ENCODE peak calls at places on chromosomes 3 and 15, in five cellular contexts. One of them, this sample, is unnamed.

GRCh38 chr3:194265505-194265892 is 85.6 kb downstream of the CPN2 start:
- DNase-seq in substantia nigra: peak
- DNase-seq in fibroblast of the conjunctiva: peak
- DNase-seq in AG10803: peak
- DNase-seq in NCI-H510A treated with DMSO at 0.1 percent for 48 hours: peak
- DNase-seq in this sample: peak

GRCh38 chr3:113825090-113825489 is 13.5 kb upstream of the GRAMD1C start:
- DNase-seq in substantia nigra: no peak
- DNase-seq in NCI-H510A treated with DMSO at 0.1 percent for 48 hours: no peak
- DNase-seq in fibroblast of the conjunctiva: no peak
- DNase-seq in AG10803: no peak
- DNase-seq in this sample: peak

GRCh38 chr3:182094321-182094720 is 382.6 kb downstream of the SOX2 start:
- DNase-seq in fibroblast of the conjunctiva: no peak
- DNase-seq in AG10803: no peak
- DNase-seq in substantia nigra: no peak
- DNase-seq in NCI-H510A treated with DMSO at 0.1 percent for 48 hours: no peak
- DNase-seq in this sample: no peak

GRCh38 chr3:187922704-187923393 is 177.6 kb upstream of the BCL6 start:
- DNase-seq in AG10803: peak
- DNase-seq in fibroblast of the conjunctiva: no peak
- DNase-seq in NCI-H510A treated with DMSO at 0.1 percent for 48 hours: no peak
- DNase-seq in substantia nigra: no peak
- DNase-seq in this sample: no peak

GRCh38 chr3:121992601-121993560 is 29.2 kb downstream of the ILDR1 start:
- DNase-seq in fibroblast of the conjunctiva: no peak
- DNase-seq in substantia nigra: no peak
- DNase-seq in AG10803: no peak
- DNase-seq in NCI-H510A treated with DMSO at 0.1 percent for 48 hours: no peak
- DNase-seq in this sample: no peak

GRCh38 chr3:112767177-112767576 is 79.5 kb downstream of the CD200R1L start:
- DNase-seq in fibroblast of the conjunctiva: no peak
- DNase-seq in NCI-H510A treated with DMSO at 0.1 percent for 48 hours: no peak
- DNase-seq in substantia nigra: no peak
- DNase-seq in AG10803: peak
- DNase-seq in this sample: no peak

GRCh38 chr15:38274135-38274534 is 21.5 kb downstream of the SPRED1 start:
- DNase-seq in AG10803: no peak
- DNase-seq in NCI-H510A treated with DMSO at 0.1 percent for 48 hours: no peak
- DNase-seq in fibroblast of the conjunctiva: no peak
- DNase-seq in substantia nigra: no peak
- DNase-seq in this sample: no peak

GRCh38 chr3:155019576-155019975 is 60.5 kb upstream of the MME start:
- DNase-seq in fibroblast of the conjunctiva: no peak
- DNase-seq in AG10803: peak
- DNase-seq in substantia nigra: no peak
- DNase-seq in NCI-H510A treated with DMSO at 0.1 percent for 48 hours: no peak
- DNase-seq in this sample: peak

GRCh38 chr3:31777092-31777491 is 204.0 kb downstream of the OSBPL10 start:
- DNase-seq in fibroblast of the conjunctiva: no peak
- DNase-seq in substantia nigra: no peak
- DNase-seq in NCI-H510A treated with DMSO at 0.1 percent for 48 hours: no peak
- DNase-seq in AG10803: no peak
- DNase-seq in this sample: no peak

GRCh38 chr15:50418041-50418583 is 6.1 kb upstream of the USP8 start:
- DNase-seq in substantia nigra: no peak
- DNase-seq in AG10803: peak
- DNase-seq in fibroblast of the conjunctiva: no peak
- DNase-seq in NCI-H510A treated with DMSO at 0.1 percent for 48 hours: no peak
- DNase-seq in this sample: peak

GRCh38 chr3:69288161-69288895 is 97.6 kb downstream of the FRMD4B start:
- DNase-seq in NCI-H510A treated with DMSO at 0.1 percent for 48 hours: no peak
- DNase-seq in substantia nigra: no peak
- DNase-seq in AG10803: no peak
- DNase-seq in fibroblast of the conjunctiva: no peak
- DNase-seq in this sample: no peak

GRCh38 chr3:71875461-71875947 is 90.6 kb upstream of the PROK2 start:
- DNase-seq in NCI-H510A treated with DMSO at 0.1 percent for 48 hours: peak
- DNase-seq in fibroblast of the conjunctiva: peak
- DNase-seq in AG10803: peak
- DNase-seq in substantia nigra: peak
- DNase-seq in this sample: peak

GRCh38 chr15:43260011-43260615 is 6.6 kb downstream of the TGM5 start:
- DNase-seq in NCI-H510A treated with DMSO at 0.1 percent for 48 hours: no peak
- DNase-seq in AG10803: no peak
- DNase-seq in fibroblast of the conjunctiva: no peak
- DNase-seq in substantia nigra: no peak
- DNase-seq in this sample: no peak

GRCh38 chr15:92958105-92958504 is 58.0 kb downstream of the CHD2 start:
- DNase-seq in fibroblast of the conjunctiva: no peak
- DNase-seq in AG10803: peak
- DNase-seq in NCI-H510A treated with DMSO at 0.1 percent for 48 hours: no peak
- DNase-seq in substantia nigra: no peak
- DNase-seq in this sample: no peak

GRCh38 chr3:123332124-123332641 is 116.7 kb downstream of the ADCY5 start:
- DNase-seq in AG10803: no peak
- DNase-seq in fibroblast of the conjunctiva: no peak
- DNase-seq in NCI-H510A treated with DMSO at 0.1 percent for 48 hours: no peak
- DNase-seq in substantia nigra: no peak
- DNase-seq in this sample: no peak

GRCh38 chr3:126267169-126267975 is 87.0 kb upstream of the ALDH1L1 start:
- DNase-seq in fibroblast of the conjunctiva: peak
- DNase-seq in substantia nigra: peak
- DNase-seq in NCI-H510A treated with DMSO at 0.1 percent for 48 hours: no peak
- DNase-seq in AG10803: peak
- DNase-seq in this sample: peak

GRCh38 chr3:141796436-141797166 is 33.4 kb downstream of the GRK7 start:
- DNase-seq in AG10803: peak
- DNase-seq in NCI-H510A treated with DMSO at 0.1 percent for 48 hours: no peak
- DNase-seq in fibroblast of the conjunctiva: no peak
- DNase-seq in substantia nigra: no peak
- DNase-seq in this sample: no peak

GRCh38 chr15:60829416-60829815 is 350.5 kb upstream of the ICE2 start:
- DNase-seq in fibroblast of the conjunctiva: no peak
- DNase-seq in NCI-H510A treated with DMSO at 0.1 percent for 48 hours: no peak
- DNase-seq in AG10803: peak
- DNase-seq in substantia nigra: no peak
- DNase-seq in this sample: no peak

GRCh38 chr3:186938716-186939115 is 8.4 kb downstream of the ST6GAL1 start:
- DNase-seq in AG10803: no peak
- DNase-seq in fibroblast of the conjunctiva: no peak
- DNase-seq in substantia nigra: no peak
- DNase-seq in NCI-H510A treated with DMSO at 0.1 percent for 48 hours: no peak
- DNase-seq in this sample: no peak

GRCh38 chr3:28224430-28224829 is 17.0 kb upstream of the CMC1 start:
- DNase-seq in AG10803: no peak
- DNase-seq in substantia nigra: no peak
- DNase-seq in fibroblast of the conjunctiva: no peak
- DNase-seq in NCI-H510A treated with DMSO at 0.1 percent for 48 hours: no peak
- DNase-seq in this sample: no peak

GRCh38 chr15:69476704-69477473 is 24.3 kb downstream of the RPLP1 start:
- DNase-seq in AG10803: no peak
- DNase-seq in substantia nigra: no peak
- DNase-seq in fibroblast of the conjunctiva: no peak
- DNase-seq in NCI-H510A treated with DMSO at 0.1 percent for 48 hours: no peak
- DNase-seq in this sample: no peak

GRCh38 chr3:48738926-48739616 is 22.1 kb upstream of the IP6K2 start:
- DNase-seq in substantia nigra: no peak
- DNase-seq in NCI-H510A treated with DMSO at 0.1 percent for 48 hours: no peak
- DNase-seq in AG10803: no peak
- DNase-seq in fibroblast of the conjunctiva: no peak
- DNase-seq in this sample: no peak

GRCh38 chr3:116018651-116019050 is 395.3 kb downstream of the GAP43 start:
- DNase-seq in NCI-H510A treated with DMSO at 0.1 percent for 48 hours: no peak
- DNase-seq in substantia nigra: no peak
- DNase-seq in AG10803: peak
- DNase-seq in fibroblast of the conjunctiva: no peak
- DNase-seq in this sample: no peak

GRCh38 chr15:38344351-38344750 is 91.7 kb downstream of the SPRED1 start:
- DNase-seq in AG10803: no peak
- DNase-seq in fibroblast of the conjunctiva: no peak
- DNase-seq in NCI-H510A treated with DMSO at 0.1 percent for 48 hours: no peak
- DNase-seq in substantia nigra: no peak
- DNase-seq in this sample: no peak

GRCh38 chr15:31871159-31871886 is 159.0 kb upstream of the CHRNA7 start:
- DNase-seq in AG10803: no peak
- DNase-seq in fibroblast of the conjunctiva: no peak
- DNase-seq in substantia nigra: no peak
- DNase-seq in NCI-H510A treated with DMSO at 0.1 percent for 48 hours: peak
- DNase-seq in this sample: peak

GRCh38 chr3:77142636-77143035 is 102.7 kb downstream of the ROBO2 start:
- DNase-seq in AG10803: no peak
- DNase-seq in NCI-H510A treated with DMSO at 0.1 percent for 48 hours: no peak
- DNase-seq in fibroblast of the conjunctiva: no peak
- DNase-seq in substantia nigra: no peak
- DNase-seq in this sample: no peak

GRCh38 chr3:149247929-149248691 is 26.5 kb upstream of the CP start:
- DNase-seq in fibroblast of the conjunctiva: no peak
- DNase-seq in AG10803: no peak
- DNase-seq in NCI-H510A treated with DMSO at 0.1 percent for 48 hours: peak
- DNase-seq in substantia nigra: no peak
- DNase-seq in this sample: peak

GRCh38 chr15:78942741-78943140 is 2.1 kb downstream of the CTSH start:
- DNase-seq in NCI-H510A treated with DMSO at 0.1 percent for 48 hours: no peak
- DNase-seq in substantia nigra: no peak
- DNase-seq in AG10803: no peak
- DNase-seq in fibroblast of the conjunctiva: no peak
- DNase-seq in this sample: no peak